ENCODE peak calls at places on chromosomes 13 and 19, in five cellular contexts. U, F, O, Y and V are unnamed samples.

GRCh38 chr13:51380269-51380668 is 40.8 kb downstream of the SERPINE3 start:
- DNase-seq in U (peak; percentile 68), F (no peak), O (no peak), Y (no peak), V (no peak)

GRCh38 chr13:26037302-26037701 is 14.5 kb downstream of the SHISA2 start:
- DNase-seq in U (peak; percentile 37), F (no peak), O (no peak), Y (no peak), V (no peak)

GRCh38 chr19:35740108-35740422 is 2.2 kb downstream of the IGFLR1 start:
- DNase-seq in U (no peak), F (no peak), O (no peak), Y (no peak), V (no peak)

GRCh38 chr13:98586400-98587144 is 9.7 kb upstream of the STK24 start:
- DNase-seq in U (no peak), F (no peak), O (no peak), Y (no peak), V (no peak)

GRCh38 chr13:41603917-41604316 is 146.6 kb downstream of the RGCC start:
- DNase-seq in U (peak; percentile 96), F (no peak), O (no peak), Y (peak; percentile 78), V (no peak)

GRCh38 chr19:4709440-4710280 is 14.0 kb downstream of the DPP9 start:
- DNase-seq in U (no peak), F (peak; percentile 15), O (no peak), Y (no peak), V (no peak)

GRCh38 chr19:40465025-40465780 is at the start of gene BLVRB:
- DNase-seq in U (peak; percentile 64), F (no peak), O (peak; percentile 73), Y (no peak), V (no peak)

GRCh38 chr19:3243851-3244700 is 19.6 kb downstream of the CELF5 start:
- DNase-seq in U (peak; percentile 66), F (peak; percentile 6), O (no peak), Y (peak; percentile 5), V (no peak)

GRCh38 chr13:101785858-101786257 is 333.4 kb downstream of the ITGBL1 start:
- DNase-seq in U (peak; percentile 42), F (no peak), O (no peak), Y (peak; percentile 19), V (no peak)

GRCh38 chr19:52566588-52566987 is 3.5 kb upstream of the ZNF701 start:
- DNase-seq in U (peak; percentile 90), F (no peak), O (no peak), Y (no peak), V (no peak)

GRCh38 chr19:30116530-30116929 is 174.5 kb downstream of the URI1 start:
- DNase-seq in U (no peak), F (no peak), O (no peak), Y (no peak), V (no peak)

GRCh38 chr13:112885782-112886268 is 83.2 kb upstream of the MCF2L start:
- DNase-seq in U (peak; percentile 85), F (no peak), O (peak; percentile 68), Y (peak; percentile 70), V (no peak)

GRCh38 chr13:40644838-40645620 is 21.4 kb downstream of the FOXO1 start:
- DNase-seq in U (peak; percentile 88), F (no peak), O (no peak), Y (no peak), V (no peak)

GRCh38 chr19:35307990-35308389 is 16.0 kb downstream of the MAG start:
- DNase-seq in U (no peak), F (no peak), O (no peak), Y (no peak), V (no peak)

GRCh38 chr19:44598880-44599279 is 14.5 kb upstream of the IGSF23 start:
- DNase-seq in U (no peak), F (no peak), O (no peak), Y (no peak), V (no peak)

GRCh38 chr13:23679214-23679613 is 109.0 kb downstream of the TNFRSF19 start:
- DNase-seq in U (peak; percentile 80), F (no peak), O (no peak), Y (peak; percentile 85), V (no peak)

GRCh38 chr13:27182844-27183497 is 11.4 kb upstream of the USP12 start:
- DNase-seq in U (peak; percentile 68), F (no peak), O (peak; percentile 30), Y (peak; percentile 67), V (no peak)

GRCh38 chr19:35206379-35206778 is 22.2 kb downstream of the FAM187B start:
- DNase-seq in U (no peak), F (peak; percentile 23), O (no peak), Y (no peak), V (peak; percentile 39)

GRCh38 chr13:90493667-90494066 is 853.8 kb upstream of the MIR17HG start:
- DNase-seq in U (no peak), F (no peak), O (no peak), Y (peak; percentile 12), V (no peak)

GRCh38 chr13:19089315-19089714 is 92.3 kb downstream of the TUBA3C start:
- DNase-seq in U (no peak), F (no peak), O (no peak), Y (no peak), V (no peak)

GRCh38 chr19:2237051-2237868 is 636 bp downstream of the SF3A2 start:
- DNase-seq in U (no peak), F (no peak), O (no peak), Y (no peak), V (no peak)

GRCh38 chr13:113499936-113500335 is 9.4 kb upstream of the DCUN1D2 start:
- DNase-seq in U (no peak), F (no peak), O (no peak), Y (no peak), V (no peak)

DNA sequence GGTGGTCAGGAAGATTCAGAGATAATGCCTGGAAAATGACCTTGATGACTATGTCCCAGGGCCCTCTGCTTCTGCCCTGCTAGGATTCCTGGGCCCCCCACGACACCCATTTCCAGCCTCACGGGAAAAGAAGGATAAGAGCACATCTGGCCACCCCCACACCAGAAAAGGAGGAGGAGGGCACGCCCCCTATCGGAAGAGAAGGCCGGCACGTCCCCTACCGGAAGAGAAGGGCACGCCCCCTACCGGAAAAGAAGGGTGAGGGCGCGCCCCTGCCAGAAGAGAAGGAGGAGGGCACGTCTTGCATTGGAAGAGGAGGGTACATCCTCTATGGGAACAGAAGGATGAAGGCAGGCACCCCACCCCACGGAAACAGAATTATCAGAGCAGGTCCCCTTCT is 84.3 kb downstream of the IER2 start:
- DNase-seq in U (no peak), F (peak; percentile 59), O (no peak), Y (no peak), V (peak; percentile 74)
- TF ChIP-seq CTCF in U (peak; percentile 10), F (peak; percentile 91), O (no peak), Y (peak; percentile 60), V (peak; percentile 13)

DNA sequence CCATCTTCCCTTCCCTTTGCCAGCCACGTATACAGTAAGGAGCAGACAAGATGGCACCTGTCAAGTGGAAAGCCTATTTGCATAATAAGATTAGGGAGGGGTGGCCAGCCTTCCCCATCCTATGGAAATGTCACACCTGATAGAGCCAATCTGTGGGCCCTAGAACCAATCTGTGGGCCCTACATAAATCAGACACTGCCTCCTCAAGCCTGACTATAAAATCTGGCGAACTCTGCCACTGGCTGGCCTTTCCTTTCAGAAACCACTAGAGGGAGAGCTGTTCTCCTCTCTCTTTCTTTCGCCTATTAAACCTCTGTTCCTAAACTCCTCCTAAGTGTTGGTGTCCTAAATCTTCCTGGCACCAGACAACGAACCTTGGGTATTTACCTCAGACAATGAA is 231.5 kb upstream of the KLHL1 start:
- DNase-seq in U (peak; percentile 57), F (no peak), O (no peak), Y (no peak), V (no peak)
- TF ChIP-seq CTCF in U (peak; percentile 82), F (no peak), O (no peak), Y (peak; percentile 63), V (peak; percentile 18)

GRCh38 chr13:63455938-63456337 is 2040.3 kb upstream of the PCDH20 start:
- DNase-seq in U (no peak), F (no peak), O (no peak), Y (no peak), V (no peak)
- TF ChIP-seq CTCF in U (no peak), F (no peak), O (no peak), Y (peak; percentile 13), V (no peak)

DNA sequence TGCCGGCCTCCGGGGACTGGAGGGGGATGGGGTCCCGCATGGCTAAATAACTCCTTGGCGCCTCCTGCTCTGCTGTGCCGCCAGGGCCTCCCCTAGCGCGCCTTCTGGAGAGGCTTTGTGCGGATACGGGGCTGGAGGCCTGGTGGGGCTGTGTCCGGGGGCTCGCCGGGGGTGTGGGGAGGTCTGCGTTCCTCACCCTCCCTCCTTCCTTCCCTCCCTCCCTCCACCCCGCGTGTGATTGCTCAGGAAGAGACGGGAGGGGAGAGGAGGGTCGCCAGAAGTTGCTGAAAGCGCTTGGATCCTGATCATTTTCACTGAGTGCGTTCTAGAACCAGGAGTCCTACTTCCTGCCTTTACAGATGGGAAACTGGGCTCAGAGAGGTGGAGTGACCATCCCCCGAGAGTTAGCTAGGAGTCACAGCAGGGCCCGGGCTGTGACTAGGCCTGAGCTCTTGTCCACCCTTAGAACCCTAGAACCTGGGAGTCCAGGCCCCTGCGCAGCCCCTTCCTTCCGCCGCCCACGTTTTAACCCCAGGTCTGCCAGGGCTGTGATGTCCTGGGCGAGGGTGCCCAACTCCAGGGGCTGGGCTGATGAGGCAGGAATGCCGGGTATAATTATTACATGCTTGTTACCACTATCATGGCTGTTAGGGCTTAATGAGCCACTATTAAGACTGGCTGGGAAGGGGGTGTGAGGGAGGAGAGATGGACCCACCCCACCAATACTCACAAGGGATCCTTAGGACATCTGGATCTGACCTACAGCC is 782 bp upstream of the JUND start:
- DNase-seq in U (no peak), F (no peak), O (peak; percentile 72), Y (no peak), V (no peak)
- TF ChIP-seq CTCF in U (peak; percentile 13), F (no peak), O (no peak), Y (peak; percentile 14), V (no peak)